ENCODE peak calls at places on chromosome 21, in four cellular contexts. One of them, this sample, is unnamed.

GRCh38 chr21:33362044-33362555 is 37.3 kb downstream of the IFNAR1 start:
- DNase-seq in endodermal cell: peak
- DNase-seq in adrenal gland: no peak
- DNase-seq in suprapubic skin: no peak
- DNase-seq in this sample: no peak

GRCh38 chr21:30436986-30437385 is 3.1 kb upstream of the KRTAP15-1 start:
- DNase-seq in endodermal cell: no peak
- DNase-seq in adrenal gland: no peak
- DNase-seq in suprapubic skin: no peak
- DNase-seq in this sample: no peak

GRCh38 chr21:32237021-32237420 is 41.8 kb downstream of the MIS18A start:
- DNase-seq in endodermal cell: no peak
- DNase-seq in adrenal gland: no peak
- DNase-seq in suprapubic skin: no peak
- DNase-seq in this sample: no peak

GRCh38 chr21:17554619-17555472 is 42.0 kb downstream of the CXADR start:
- DNase-seq in endodermal cell: no peak
- DNase-seq in adrenal gland: no peak
- DNase-seq in suprapubic skin: no peak
- DNase-seq in this sample: no peak

GRCh38 chr21:15725949-15726348 is 3.8 kb upstream of the USP25 start:
- DNase-seq in endodermal cell: no peak
- DNase-seq in adrenal gland: no peak
- DNase-seq in suprapubic skin: no peak
- DNase-seq in this sample: no peak

GRCh38 chr21:17782051-17782450 is 37.1 kb downstream of the C21orf91 start:
- DNase-seq in endodermal cell: no peak
- DNase-seq in adrenal gland: no peak
- DNase-seq in suprapubic skin: no peak
- DNase-seq in this sample: no peak

GRCh38 chr21:32520885-32521735 is 64.2 kb downstream of the TCP10L start:
- DNase-seq in endodermal cell: no peak
- DNase-seq in adrenal gland: peak
- DNase-seq in suprapubic skin: peak
- DNase-seq in this sample: no peak

GRCh38 chr21:44461438-44462089 is 6.3 kb downstream of the LRRC3 start:
- DNase-seq in endodermal cell: no peak
- DNase-seq in adrenal gland: no peak
- DNase-seq in suprapubic skin: peak
- DNase-seq in this sample: no peak

GRCh38 chr21:30216041-30216723 is at the start of gene CLDN8:
- DNase-seq in endodermal cell: no peak
- DNase-seq in adrenal gland: no peak
- DNase-seq in suprapubic skin: no peak
- DNase-seq in this sample: no peak

GRCh38 chr21:28516996-28517592 is 475.6 kb downstream of the LTN1 start:
- DNase-seq in endodermal cell: peak
- DNase-seq in adrenal gland: peak
- DNase-seq in suprapubic skin: peak
- DNase-seq in this sample: no peak

GRCh38 chr21:32794643-32795042 is 23.1 kb upstream of the PAXBP1 start:
- DNase-seq in endodermal cell: no peak
- DNase-seq in adrenal gland: no peak
- DNase-seq in suprapubic skin: no peak
- DNase-seq in this sample: no peak

GRCh38 chr21:26849428-26850115 is 4.4 kb upstream of the ADAMTS1 start:
- DNase-seq in endodermal cell: no peak
- DNase-seq in adrenal gland: no peak
- DNase-seq in suprapubic skin: no peak
- DNase-seq in this sample: no peak

DNA sequence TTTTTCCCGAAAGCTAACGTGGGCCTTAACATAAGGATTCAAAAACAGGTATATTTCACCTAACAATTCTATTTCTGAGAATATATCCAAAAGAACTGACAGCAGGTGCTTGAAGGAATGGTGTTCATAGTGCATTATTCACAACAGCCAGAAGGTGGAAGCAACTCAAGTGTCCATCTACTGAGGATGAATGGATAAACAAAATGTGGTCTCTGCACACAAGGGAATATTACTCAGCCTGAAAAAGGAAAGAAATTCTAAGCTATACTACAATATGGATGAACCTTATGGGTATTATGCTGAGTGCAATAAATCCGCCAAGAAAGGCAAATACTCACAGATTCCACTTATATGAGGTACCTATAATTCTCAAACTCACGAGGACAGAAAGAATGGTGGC is 6.1 kb upstream of the RIPPLY3 start:
- DNase-seq in endodermal cell: no peak
- DNase-seq in adrenal gland: no peak
- DNase-seq in suprapubic skin: no peak
- DNase-seq in this sample: no peak
- TF ChIP-seq CTCF in endodermal cell: peak
- TF ChIP-seq CTCF in adrenal gland: no peak
- TF ChIP-seq CTCF in suprapubic skin: no peak
- TF ChIP-seq CTCF in this sample: peak

GRCh38 chr21:45618846-45619485 is 24.6 kb upstream of the PCBP3 start:
- DNase-seq in endodermal cell: peak
- DNase-seq in adrenal gland: no peak
- DNase-seq in suprapubic skin: no peak
- DNase-seq in this sample: peak
- TF ChIP-seq CTCF in endodermal cell: no peak
- TF ChIP-seq CTCF in adrenal gland: no peak
- TF ChIP-seq CTCF in suprapubic skin: no peak
- TF ChIP-seq CTCF in this sample: no peak

GRCh38 chr21:25313891-25314646 is 293.2 kb downstream of the MRPL39 start:
- DNase-seq in endodermal cell: no peak
- DNase-seq in adrenal gland: no peak
- DNase-seq in suprapubic skin: no peak
- DNase-seq in this sample: no peak
- TF ChIP-seq CTCF in endodermal cell: peak
- TF ChIP-seq CTCF in adrenal gland: peak
- TF ChIP-seq CTCF in suprapubic skin: no peak
- TF ChIP-seq CTCF in this sample: peak

DNA sequence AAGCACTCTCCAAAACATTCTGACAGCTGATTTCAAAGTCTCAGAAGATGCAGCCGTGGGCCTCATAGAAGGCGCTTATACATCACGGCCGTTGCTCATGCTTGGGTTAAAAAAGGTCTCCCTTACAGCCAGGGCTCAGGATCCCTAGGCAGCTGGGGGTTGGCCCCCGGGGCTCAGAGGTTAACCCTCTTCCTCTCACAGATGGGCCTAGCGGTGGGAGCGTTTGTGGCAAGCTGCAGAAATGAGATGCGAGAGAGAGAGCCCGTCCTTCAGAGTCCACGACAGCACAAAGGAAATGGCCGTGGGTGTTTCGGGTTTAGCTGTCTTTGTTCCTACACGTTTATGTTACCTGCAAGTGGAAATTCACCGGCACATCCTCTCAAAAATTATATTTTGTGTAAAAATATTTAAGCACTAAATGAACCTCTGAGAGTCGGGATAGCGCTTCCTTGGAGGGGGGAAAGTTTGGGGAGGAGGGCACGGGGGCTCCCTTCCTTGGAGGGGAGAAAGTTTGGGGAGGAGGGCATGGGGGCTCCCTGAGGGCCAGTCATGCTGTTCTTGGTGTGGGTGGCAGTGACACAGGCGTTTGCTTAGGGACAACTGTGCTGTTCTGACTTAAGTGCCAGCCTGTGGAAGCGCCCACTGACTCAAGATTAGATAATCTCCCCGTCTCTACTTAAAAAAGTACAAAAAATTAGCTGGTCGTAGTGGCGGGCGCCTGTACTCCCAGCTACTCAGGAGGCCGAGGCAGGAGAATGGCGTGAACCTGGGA is 20.5 kb upstream of the PRDM15 start:
- DNase-seq in endodermal cell: no peak
- DNase-seq in adrenal gland: no peak
- DNase-seq in suprapubic skin: no peak
- DNase-seq in this sample: no peak
- TF ChIP-seq CTCF in endodermal cell: no peak
- TF ChIP-seq CTCF in adrenal gland: no peak
- TF ChIP-seq CTCF in suprapubic skin: no peak
- TF ChIP-seq CTCF in this sample: no peak

GRCh38 chr21:41377715-41378114 is 15.9 kb downstream of the MX2 start:
- DNase-seq in endodermal cell: peak
- DNase-seq in adrenal gland: no peak
- DNase-seq in suprapubic skin: no peak
- DNase-seq in this sample: peak

GRCh38 chr21:41379901-41380300 is 18.1 kb downstream of the MX2 start:
- DNase-seq in endodermal cell: no peak
- DNase-seq in adrenal gland: no peak
- DNase-seq in suprapubic skin: no peak
- DNase-seq in this sample: no peak

GRCh38 chr21:41381731-41382130 is 19.9 kb downstream of the MX2 start:
- DNase-seq in endodermal cell: no peak
- DNase-seq in adrenal gland: no peak
- DNase-seq in suprapubic skin: no peak
- DNase-seq in this sample: no peak

GRCh38 chr21:41375875-41376274 is 14.0 kb downstream of the MX2 start:
- DNase-seq in endodermal cell: peak
- DNase-seq in adrenal gland: no peak
- DNase-seq in suprapubic skin: no peak
- DNase-seq in this sample: peak

DNA sequence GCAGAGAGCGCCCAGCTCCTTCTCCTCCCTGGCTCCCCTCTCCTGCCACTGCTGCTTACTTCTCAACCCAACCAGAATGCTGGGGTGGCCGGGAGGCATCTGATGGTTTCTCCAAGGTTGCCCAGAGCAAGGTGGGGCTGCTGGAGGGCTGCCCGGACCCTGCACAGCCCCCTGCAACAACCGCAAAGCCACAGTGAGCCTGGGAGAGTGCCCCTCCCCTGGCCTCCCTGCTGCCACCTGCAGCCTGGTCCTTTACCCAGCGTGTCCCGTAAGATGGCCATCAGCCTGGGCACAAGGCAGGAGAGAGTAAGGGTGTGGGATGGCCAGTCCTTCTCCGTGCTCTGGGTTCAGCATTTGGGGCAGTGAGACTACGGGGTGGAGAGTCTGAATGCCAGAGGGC is 17.0 kb downstream of the MX2 start:
- DNase-seq in endodermal cell: peak
- DNase-seq in adrenal gland: no peak
- DNase-seq in suprapubic skin: no peak
- DNase-seq in this sample: peak
- TF ChIP-seq CTCF in endodermal cell: peak
- TF ChIP-seq CTCF in adrenal gland: no peak
- TF ChIP-seq CTCF in suprapubic skin: no peak
- TF ChIP-seq CTCF in this sample: peak

GRCh38 chr21:35436899-35437298 is 387.8 kb upstream of the RUNX1 start:
- DNase-seq in endodermal cell: no peak
- DNase-seq in adrenal gland: no peak
- DNase-seq in suprapubic skin: no peak
- DNase-seq in this sample: no peak
- TF ChIP-seq CTCF in endodermal cell: peak
- TF ChIP-seq CTCF in adrenal gland: no peak
- TF ChIP-seq CTCF in suprapubic skin: no peak
- TF ChIP-seq CTCF in this sample: peak

GRCh38 chr21:39911792-39912191 is 44.6 kb downstream of the PCP4 start:
- DNase-seq in endodermal cell: peak
- DNase-seq in adrenal gland: no peak
- DNase-seq in suprapubic skin: no peak
- DNase-seq in this sample: no peak

GRCh38 chr21:39915881-39916280 is 48.6 kb downstream of the PCP4 start:
- DNase-seq in endodermal cell: no peak
- DNase-seq in adrenal gland: no peak
- DNase-seq in suprapubic skin: no peak
- DNase-seq in this sample: no peak

GRCh38 chr21:39908265-39908923 is 41.2 kb downstream of the PCP4 start:
- DNase-seq in endodermal cell: peak
- DNase-seq in adrenal gland: no peak
- DNase-seq in suprapubic skin: no peak
- DNase-seq in this sample: no peak

GRCh38 chr21:39913651-39914145 is 46.5 kb downstream of the PCP4 start:
- DNase-seq in endodermal cell: no peak
- DNase-seq in adrenal gland: no peak
- DNase-seq in suprapubic skin: no peak
- DNase-seq in this sample: no peak

GRCh38 chr21:39911286-39911685 is 44.0 kb downstream of the PCP4 start:
- DNase-seq in endodermal cell: peak
- DNase-seq in adrenal gland: no peak
- DNase-seq in suprapubic skin: no peak
- DNase-seq in this sample: no peak
- TF ChIP-seq CTCF in endodermal cell: peak
- TF ChIP-seq CTCF in adrenal gland: no peak
- TF ChIP-seq CTCF in suprapubic skin: no peak
- TF ChIP-seq CTCF in this sample: peak

GRCh38 chr21:42537106-42537742 is 23.6 kb downstream of the SLC37A1 start:
- DNase-seq in endodermal cell: no peak
- DNase-seq in adrenal gland: no peak
- DNase-seq in suprapubic skin: peak
- DNase-seq in this sample: no peak
- TF ChIP-seq CTCF in endodermal cell: peak
- TF ChIP-seq CTCF in adrenal gland: peak
- TF ChIP-seq CTCF in suprapubic skin: no peak
- TF ChIP-seq CTCF in this sample: peak

This sample was measured in chondrocyte.